ENCODE peak calls at places on chromosome 1, in six cellular contexts. U is SK-N-SH, C is HCT116, M is K562, H is GM12878, B is HepG2. Y is an unnamed sample.

GRCh38 chr1:165419839-165420238 is 25.1 kb downstream of the RXRG start:
- DNase-seq in U (no peak), C (no peak), M (no peak), H (no peak), B (no peak), Y (no peak)

GRCh38 chr1:226223786-226224244 is 351 bp downstream of the MIXL1 start:
- DNase-seq in U (peak), C (no peak), M (peak), H (no peak), B (no peak), Y (peak)

GRCh38 chr1:65235867-65236805 is 73.2 kb upstream of the DNAJC6 start:
- DNase-seq in U (peak), C (peak), M (peak), H (no peak), B (peak), Y (peak)

GRCh38 chr1:10494754-10495474 is 20.2 kb downstream of the PEX14 start:
- DNase-seq in U (peak), C (no peak), M (peak), H (peak), B (peak), Y (peak)

GRCh38 chr1:209850342-209850979 is 22.7 kb downstream of the UTP25 start:
- DNase-seq in U (peak), C (peak), M (peak), H (no peak), B (peak), Y (peak)

GRCh38 chr1:62725981-62726588 is 37.9 kb upstream of the DOCK7 start:
- DNase-seq in U (no peak), C (no peak), M (no peak), H (no peak), B (no peak), Y (no peak)

GRCh38 chr1:31657020-31657804 is 12.5 kb upstream of the PEF1 start:
- DNase-seq in U (no peak), C (no peak), M (no peak), H (no peak), B (no peak), Y (no peak)

GRCh38 chr1:12472798-12473551 is 145.0 kb downstream of the DHRS3 start:
- DNase-seq in U (no peak), C (no peak), M (peak), H (no peak), B (no peak), Y (no peak)

GRCh38 chr1:185448591-185449186 is 131.6 kb upstream of the IVNS1ABP start:
- DNase-seq in U (no peak), C (no peak), M (no peak), H (no peak), B (no peak), Y (no peak)

GRCh38 chr1:188668083-188668482 is 1809.6 kb downstream of the BRINP3 start:
- DNase-seq in U (no peak), C (peak), M (no peak), H (no peak), B (peak), Y (peak)

GRCh38 chr1:234925440-234926251 is 203.0 kb downstream of the TOMM20 start:
- DNase-seq in U (no peak), C (peak), M (no peak), H (peak), B (peak), Y (peak)

GRCh38 chr1:81512242-81512641 is 288.5 kb upstream of the ADGRL2 start:
- DNase-seq in U (peak), C (no peak), M (no peak), H (no peak), B (no peak), Y (no peak)

GRCh38 chr1:999797-1000356 is at the start of gene HES4:
- DNase-seq in U (peak), C (peak), M (no peak), H (no peak), B (peak), Y (peak)

GRCh38 chr1:158028956-158029355 is 35.5 kb downstream of the KIRREL1 start:
- DNase-seq in U (no peak), C (no peak), M (no peak), H (no peak), B (no peak), Y (no peak)

GRCh38 chr1:240501115-240501514 is 110.8 kb downstream of the GREM2 start:
- DNase-seq in U (no peak), C (no peak), M (no peak), H (no peak), B (no peak), Y (no peak)

GRCh38 chr1:226479432-226479831 is 69.1 kb upstream of the STUM start:
- DNase-seq in U (no peak), C (no peak), M (no peak), H (no peak), B (peak), Y (no peak)

GRCh38 chr1:219279017-219279770 is 105.5 kb downstream of the LYPLAL1 start:
- DNase-seq in U (no peak), C (no peak), M (no peak), H (no peak), B (peak), Y (no peak)

GRCh38 chr1:32605711-32606424 is 44.5 kb downstream of the ZBTB8OS start:
- DNase-seq in U (no peak), C (no peak), M (no peak), H (no peak), B (no peak), Y (no peak)

GRCh38 chr1:215719569-215719968 is 152.5 kb downstream of the KCTD3 start:
- DNase-seq in U (no peak), C (no peak), M (no peak), H (no peak), B (no peak), Y (no peak)

GRCh38 chr1:78145105-78145580 is 99.4 kb downstream of the GIPC2 start:
- DNase-seq in U (peak), C (peak), M (peak), H (no peak), B (peak), Y (peak)

GRCh38 chr1:63983391-63984256 is 209.8 kb downstream of the ROR1 start:
- DNase-seq in U (no peak), C (no peak), M (no peak), H (no peak), B (no peak), Y (no peak)

DNA sequence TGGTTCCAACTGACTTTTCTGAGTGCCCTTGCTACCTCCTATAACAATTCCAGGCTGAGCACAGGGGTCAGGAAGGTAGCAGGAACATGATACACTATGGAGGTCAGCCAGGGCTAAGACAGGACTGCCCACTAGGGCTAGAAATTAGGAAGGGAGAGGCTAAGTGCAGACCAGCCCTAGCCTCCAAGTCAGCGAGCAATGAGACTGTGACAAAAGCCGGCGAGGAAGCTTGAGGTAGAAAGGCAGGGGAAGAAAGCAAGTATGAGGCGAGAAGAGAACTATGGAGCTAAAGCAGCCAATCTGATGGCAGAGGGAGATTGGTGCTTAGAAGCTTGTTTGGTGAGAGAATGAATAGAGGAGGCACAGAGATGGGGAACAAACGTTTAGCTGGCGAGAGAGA is 4.7 kb downstream of the UROD start:
- DNase-seq in U (no peak), C (no peak), M (no peak), H (no peak), B (no peak), Y (peak)
- TF ChIP-seq REST in U (no peak), C (no peak), M (no peak), H (no peak), B (no peak), Y (no peak)

DNA sequence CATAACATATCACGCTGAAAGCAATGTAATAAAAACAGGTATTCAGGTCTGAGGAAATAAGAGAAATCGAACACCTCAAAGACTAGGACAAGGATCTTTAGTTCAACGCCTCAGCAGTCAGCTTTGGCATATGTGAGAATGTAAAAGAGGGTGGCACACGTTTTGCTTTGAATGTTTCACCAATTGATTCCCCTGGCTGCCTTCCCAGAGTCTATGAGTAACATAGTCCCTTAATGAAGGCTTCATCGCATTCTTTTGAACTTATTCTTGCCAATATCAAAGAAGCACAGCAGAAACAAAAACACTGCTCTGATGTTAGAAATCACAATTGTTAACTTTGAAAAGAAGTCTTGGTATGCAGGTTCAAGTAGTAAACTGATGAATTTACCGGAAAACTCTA is 764.8 kb downstream of the ADGRL2 start:
- DNase-seq in U (no peak), C (peak), M (no peak), H (no peak), B (no peak), Y (no peak)
- H2AFZ ChIP-seq in U (peak), C (no peak), M (no peak), H (no peak), B (no peak), Y (peak)

GRCh38 chr1:2378441-2378851 is 12.9 kb downstream of the MORN1 start:
- DNase-seq in U (no peak), C (no peak), M (no peak), H (no peak), B (no peak), Y (no peak)

GRCh38 chr1:2380816-2381591 is 10.3 kb downstream of the MORN1 start:
- DNase-seq in U (no peak), C (no peak), M (no peak), H (no peak), B (no peak), Y (no peak)

GRCh38 chr1:2377751-2378440 is 13.5 kb downstream of the MORN1 start:
- DNase-seq in U (no peak), C (no peak), M (no peak), H (no peak), B (no peak), Y (no peak)

GRCh38 chr1:2378956-2379732 is 12.2 kb downstream of the MORN1 start:
- DNase-seq in U (no peak), C (no peak), M (no peak), H (no peak), B (no peak), Y (no peak)

GRCh38 chr1:2379733-2380404 is 11.5 kb downstream of the MORN1 start:
- DNase-seq in U (no peak), C (no peak), M (no peak), H (no peak), B (no peak), Y (no peak)
- TF ChIP-seq REST in U (no peak), C (no peak), M (no peak), H (no peak), B (no peak), Y (no peak)

GRCh38 chr1:161188381-161188780 is 10.5 kb downstream of the ADAMTS4 start:
- DNase-seq in U (no peak), C (no peak), M (no peak), H (no peak), B (no peak), Y (no peak)

GRCh38 chr1:161185732-161186311 is 8.5 kb upstream of the B4GALT3 start:
- DNase-seq in U (no peak), C (no peak), M (no peak), H (peak), B (no peak), Y (no peak)

GRCh38 chr1:161189036-161189435 is 9.8 kb downstream of the ADAMTS4 start:
- DNase-seq in U (no peak), C (no peak), M (no peak), H (no peak), B (no peak), Y (no peak)

GRCh38 chr1:161185282-161185682 is 8.0 kb upstream of the B4GALT3 start:
- DNase-seq in U (peak), C (no peak), M (no peak), H (peak), B (no peak), Y (no peak)

DNA sequence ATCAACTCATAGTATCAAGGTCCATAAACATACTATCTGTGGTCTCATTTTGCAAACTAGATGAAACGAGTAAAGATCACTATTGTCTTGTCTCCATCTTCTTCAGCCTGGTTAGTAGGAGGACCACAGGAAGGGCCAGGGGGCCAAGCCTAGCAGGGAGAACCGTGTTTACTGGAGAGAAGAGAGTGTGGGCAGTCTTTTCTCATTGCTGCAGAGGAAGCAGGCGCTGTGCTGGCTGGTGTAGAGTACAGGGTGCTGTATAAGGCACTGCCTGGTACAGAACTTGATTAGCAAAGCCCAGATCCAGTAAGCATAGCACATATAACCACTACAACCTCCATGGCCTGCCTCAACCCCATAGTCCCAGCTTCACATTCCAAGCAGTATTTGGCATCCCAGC is 10.0 kb upstream of the B4GALT3 start:
- DNase-seq in U (no peak), C (no peak), M (no peak), H (no peak), B (no peak), Y (no peak)
- H2AFZ ChIP-seq in U (no peak), C (no peak), M (peak), H (peak), B (no peak), Y (no peak)

GRCh38 chr1:27863552-27863943 is 8.8 kb upstream of the THEMIS2 start:
- DNase-seq in U (no peak), C (no peak), M (no peak), H (no peak), B (no peak), Y (no peak)

GRCh38 chr1:27862004-27862403 is 10.3 kb upstream of the THEMIS2 start:
- DNase-seq in U (no peak), C (no peak), M (no peak), H (no peak), B (no peak), Y (no peak)

GRCh38 chr1:27862671-27863551 is 9.4 kb upstream of the THEMIS2 start:
- DNase-seq in U (no peak), C (no peak), M (no peak), H (peak), B (no peak), Y (no peak)

GRCh38 chr1:27861436-27861835 is 10.9 kb upstream of the THEMIS2 start:
- DNase-seq in U (no peak), C (no peak), M (no peak), H (no peak), B (no peak), Y (no peak)

GRCh38 chr1:27864264-27864895 is 8.0 kb upstream of the THEMIS2 start:
- DNase-seq in U (no peak), C (no peak), M (no peak), H (peak), B (no peak), Y (no peak)
- TF ChIP-seq REST in U (no peak), C (no peak), M (no peak), H (no peak), B (no peak), Y (no peak)

GRCh38 chr1:71296551-71296950 is 215.7 kb upstream of the ZRANB2 start:
- DNase-seq in U (no peak), C (no peak), M (no peak), H (no peak), B (no peak), Y (no peak)

GRCh38 chr1:71292203-71292602 is 211.4 kb upstream of the ZRANB2 start:
- DNase-seq in U (no peak), C (no peak), M (no peak), H (no peak), B (no peak), Y (no peak)

GRCh38 chr1:71294178-71294577 is 213.3 kb upstream of the ZRANB2 start:
- DNase-seq in U (no peak), C (no peak), M (no peak), H (no peak), B (no peak), Y (no peak)

GRCh38 chr1:71298633-71299032 is 217.8 kb upstream of the ZRANB2 start:
- DNase-seq in U (no peak), C (no peak), M (no peak), H (no peak), B (no peak), Y (no peak)

DNA sequence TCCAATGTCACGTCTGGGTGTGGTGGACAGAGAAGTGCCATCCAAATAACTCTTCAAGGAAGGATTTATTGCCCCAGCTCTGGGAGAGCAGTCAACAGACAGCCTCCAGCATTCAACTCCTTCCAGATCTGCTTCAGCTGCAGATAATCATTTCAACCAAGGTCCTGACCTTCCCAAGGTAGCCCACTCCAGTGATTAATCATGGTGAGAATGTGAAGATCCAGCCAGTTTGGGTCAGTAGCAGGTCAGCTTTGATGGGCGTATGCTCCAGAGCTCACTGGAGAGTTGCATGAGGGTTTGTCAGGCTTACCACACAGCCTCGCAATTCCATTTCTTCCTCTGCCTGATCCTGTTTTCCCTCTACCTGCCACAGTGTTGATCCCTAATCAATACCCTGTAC is 214.5 kb upstream of the ZRANB2 start:
- DNase-seq in U (no peak), C (no peak), M (no peak), H (no peak), B (no peak), Y (no peak)
- H2AFZ ChIP-seq in U (no peak), C (no peak), M (no peak), H (no peak), B (no peak), Y (peak)